ENCODE peak calls at places on chromosome 7, in seven cellular contexts. H is CD4-positive, CD25-positive, alpha-beta regulatory T cell; Q is pancreas; G is NCI-H2029 treated with DMSO at 0.1 percent for 48 hours; L is NCI-H1694; T is LoVo; A is H54. B is an unnamed sample.

GRCh38 chr7:47521041-47521795 is 60.7 kb downstream of the TNS3 start:
- DNase-seq in Q (no peak), L (no peak), G (no peak), A (no peak), H (no peak), T (no peak), B (no peak)

GRCh38 chr7:17706734-17707133 is 233.6 kb downstream of the SNX13 start:
- DNase-seq in T (peak), H (peak), L (peak), Q (peak), G (no peak), A (peak), B (no peak)

GRCh38 chr7:28055161-28055544 is 125.4 kb downstream of the JAZF1 start:
- DNase-seq in H (no peak), L (no peak), T (peak), A (peak), Q (no peak), G (no peak), B (no peak)

GRCh38 chr7:157839226-157839625 is 502.4 kb downstream of the DNAJB6 start:
- DNase-seq in G (no peak), Q (no peak), A (no peak), H (no peak), T (no peak), L (no peak), B (no peak)

GRCh38 chr7:41910916-41911315 is 208.0 kb upstream of the INHBA start:
- DNase-seq in G (no peak), A (no peak), H (no peak), Q (no peak), L (no peak), T (no peak), B (no peak)

GRCh38 chr7:141421306-141421705 is 129.9 kb upstream of the AGK start:
- DNase-seq in G (no peak), T (no peak), L (no peak), Q (no peak), H (no peak), A (no peak), B (no peak)

GRCh38 chr7:42745357-42746022 is 166.4 kb downstream of the C7orf25 start:
- DNase-seq in L (no peak), A (peak), H (no peak), Q (no peak), G (no peak), T (peak), B (no peak)

GRCh38 chr7:2525931-2526630 is 6.5 kb downstream of the LFNG start:
- DNase-seq in Q (no peak), A (no peak), L (no peak), T (no peak), H (no peak), G (no peak), B (no peak)

GRCh38 chr7:27992092-27992491 is 188.5 kb downstream of the JAZF1 start:
- DNase-seq in H (no peak), Q (no peak), A (no peak), L (peak), T (no peak), G (no peak), B (no peak)

GRCh38 chr7:116393654-116394053 is 105.9 kb upstream of the CAV2 start:
- DNase-seq in H (no peak), T (no peak), A (no peak), Q (no peak), L (no peak), G (no peak), B (no peak)

GRCh38 chr7:68155676-68156075 is 1159.0 kb downstream of the TYW1 start:
- DNase-seq in T (no peak), A (no peak), G (no peak), H (no peak), Q (no peak), L (no peak), B (no peak)

GRCh38 chr7:110017405-110017804 is 1073.5 kb upstream of the LRRN3 start:
- DNase-seq in T (no peak), Q (no peak), A (no peak), L (no peak), H (no peak), G (no peak), B (no peak)

GRCh38 chr7:102008535-102009262 is 191.3 kb downstream of the CUX1 start:
- DNase-seq in L (no peak), H (no peak), Q (no peak), A (no peak), T (peak), G (peak), B (no peak)